ENCODE peak calls at places on chromosomes 16 and 17, in ten cellular contexts. M is NCI-H1694 treated with DMSO at 0.1 percent for 48 hours; T is GM03348; L is AG04450; H is fibroblast of mammary gland; C is K562; J is ecto neural progenitor cell; E is stimulated activated CD8-positive, alpha-beta memory T cell treated with anti-CD3 and anti-CD28 coated beads, Interleukin-7, amount 100 ng/mL, for 24 hours; X is A549; I is tibial nerve. Q is an unnamed sample.

GRCh38 chr16:84461504-84462295 is 42.8 kb downstream of the MEAK7 start:
- DNase-seq in L (no peak), H (no peak), J (no peak), X (no peak), E (no peak), C (no peak), I (no peak), T (no peak), M (no peak), Q (no peak)

GRCh38 chr16:80084614-80085013 is 456.2 kb upstream of the DYNLRB2 start:
- DNase-seq in L (no peak), T (peak), E (no peak), X (peak), C (peak), J (peak), I (peak), H (peak), M (no peak), Q (no peak)

GRCh38 chr17:44543213-44543904 is 13.9 kb upstream of the FZD2 start:
- DNase-seq in C (no peak), M (no peak), X (peak), E (no peak), L (peak), H (peak), I (no peak), T (peak), J (peak), Q (peak)

GRCh38 chr17:47698749-47699535 is 5.0 kb downstream of the TBKBP1 start:
- DNase-seq in J (peak), I (peak), E (peak), C (peak), T (peak), X (peak), L (no peak), H (peak), M (peak), Q (no peak)

GRCh38 chr16:85083051-85083639 is 29.1 kb downstream of the CIBAR2 start:
- DNase-seq in C (no peak), J (no peak), X (no peak), L (no peak), T (no peak), E (no peak), M (no peak), H (no peak), I (no peak), Q (no peak)

GRCh38 chr16:84519855-84520254 is 15.4 kb upstream of the MEAK7 start:
- DNase-seq in I (no peak), E (no peak), C (no peak), X (no peak), J (no peak), H (no peak), L (no peak), M (no peak), T (no peak), Q (no peak)

GRCh38 chr17:39617446-39618251 is 9.1 kb upstream of the PPP1R1B start:
- DNase-seq in J (no peak), M (peak), H (peak), X (peak), L (no peak), I (peak), C (peak), E (no peak), T (peak), Q (peak)

GRCh38 chr16:48277158-48277557 is 29.8 kb upstream of the ABCC11 start:
- DNase-seq in L (no peak), I (no peak), X (no peak), J (no peak), T (no peak), H (no peak), C (no peak), M (no peak), E (no peak), Q (no peak)

GRCh38 chr16:78742501-78743283 is 643.2 kb downstream of the WWOX start:
- DNase-seq in I (no peak), L (no peak), H (no peak), C (peak), E (peak), J (no peak), X (no peak), M (no peak), T (no peak), Q (no peak)

GRCh38 chr17:40514013-40514875 is 12.8 kb upstream of the TNS4 start:
- DNase-seq in X (no peak), C (no peak), E (no peak), M (no peak), T (no peak), L (no peak), I (no peak), H (no peak), J (no peak), Q (no peak)

GRCh38 chr16:67544329-67544841 is 15.8 kb downstream of the RIPOR1 start:
- DNase-seq in J (no peak), E (no peak), T (no peak), X (no peak), M (no peak), I (no peak), L (no peak), C (peak), H (no peak), Q (no peak)

GRCh38 chr17:82231562-82232321 is 2.9 kb downstream of the SLC16A3 start:
- DNase-seq in H (peak), I (peak), X (peak), C (peak), J (peak), E (no peak), T (no peak), M (no peak), L (no peak), Q (peak)

GRCh38 chr16:51404386-51404785 is 253.3 kb upstream of the SALL1 start:
- DNase-seq in M (no peak), I (no peak), X (no peak), H (peak), J (no peak), E (no peak), C (no peak), L (no peak), T (no peak), Q (peak)